ENCODE peak calls at places on chromosomes 11 and 22, in four cellular contexts. L is body of pancreas, F is fibroblast of lung, U is OCI-LY7. J is an unnamed sample.

GRCh38 chr22:40720538-40721256 is 41.4 kb downstream of the MCHR1 start:
- DNase-seq in L (no peak), F (peak; percentile 54), U (no peak), J (no peak)

GRCh38 chr11:122367809-122368231 is 251.8 kb upstream of the BLID start:
- DNase-seq in L (peak; percentile 56), F (peak; percentile 83), U (no peak), J (no peak)

GRCh38 chr11:67432655-67433349 is 4.5 kb downstream of the RPS6KB2 start:
- DNase-seq in L (no peak), F (no peak), U (no peak), J (no peak)

GRCh38 chr11:64526795-64527194 is 64.2 kb upstream of the SLC22A12 start:
- DNase-seq in L (no peak), F (no peak), U (no peak), J (peak; percentile 21)

GRCh38 chr11:119712459-119713360 is 16.3 kb downstream of the NECTIN1 start:
- DNase-seq in L (no peak), F (no peak), U (no peak), J (no peak)

GRCh38 chr11:20723366-20723765 is 54.0 kb downstream of the NELL1 start:
- DNase-seq in L (no peak), F (no peak), U (no peak), J (no peak)

GRCh38 chr11:122633219-122633829 is 22.2 kb upstream of the UBASH3B start:
- DNase-seq in L (peak; percentile 16), F (peak; percentile 54), U (peak; percentile 79), J (peak; percentile 33)

GRCh38 chr11:34546511-34547206 is 33.1 kb upstream of the ELF5 start:
- DNase-seq in L (no peak), F (no peak), U (no peak), J (no peak)

GRCh38 chr11:103035656-103036434 is 56.1 kb downstream of the DCUN1D5 start:
- DNase-seq in L (peak; percentile 74), F (peak; percentile 83), U (peak; percentile 84), J (peak; percentile 75)

GRCh38 chr11:44711113-44711512 is 15.6 kb upstream of the TSPAN18 start:
- DNase-seq in L (no peak), F (no peak), U (no peak), J (no peak)

GRCh38 chr11:32821517-32821916 is 8.2 kb upstream of the PRRG4 start:
- DNase-seq in L (no peak), F (peak; percentile 62), U (no peak), J (no peak)

GRCh38 chr11:87325490-87325872 is 287.7 kb downstream of the TMEM135 start:
- DNase-seq in L (no peak), F (no peak), U (no peak), J (no peak)

GRCh38 chr11:87330072-87330678 is 292.4 kb downstream of the TMEM135 start:
- DNase-seq in L (no peak), F (no peak), U (no peak), J (no peak)

GRCh38 chr11:87326594-87326993 is 288.9 kb downstream of the TMEM135 start:
- DNase-seq in L (no peak), F (no peak), U (no peak), J (no peak)

DNA sequence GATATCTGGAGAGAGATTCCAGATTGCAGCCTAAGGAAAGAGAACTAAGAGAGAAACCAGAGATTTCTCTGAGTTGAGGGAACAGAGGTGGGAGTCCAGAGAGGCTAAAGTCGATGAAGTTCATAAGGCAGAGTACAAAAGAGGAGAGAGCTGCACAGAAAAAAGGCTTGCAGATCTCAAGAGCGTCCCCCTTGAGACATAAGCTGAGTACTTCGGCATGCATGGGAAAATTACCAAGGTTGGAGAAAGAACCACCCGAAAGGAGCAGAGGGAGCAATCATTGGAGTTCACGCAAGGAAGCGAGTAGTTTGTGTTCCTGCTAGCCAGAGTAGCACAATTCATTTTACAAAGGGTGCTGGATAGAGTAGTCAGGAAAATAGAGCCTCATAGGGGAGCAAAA is 293.5 kb downstream of the TMEM135 start:
- DNase-seq in L (no peak), F (no peak), U (no peak), J (no peak)
- H3K4me3 ChIP-seq in L (no peak overlapping the region), F (no peak overlapping the region), U (no peak overlapping the region), J (no peak overlapping the region)

DNA sequence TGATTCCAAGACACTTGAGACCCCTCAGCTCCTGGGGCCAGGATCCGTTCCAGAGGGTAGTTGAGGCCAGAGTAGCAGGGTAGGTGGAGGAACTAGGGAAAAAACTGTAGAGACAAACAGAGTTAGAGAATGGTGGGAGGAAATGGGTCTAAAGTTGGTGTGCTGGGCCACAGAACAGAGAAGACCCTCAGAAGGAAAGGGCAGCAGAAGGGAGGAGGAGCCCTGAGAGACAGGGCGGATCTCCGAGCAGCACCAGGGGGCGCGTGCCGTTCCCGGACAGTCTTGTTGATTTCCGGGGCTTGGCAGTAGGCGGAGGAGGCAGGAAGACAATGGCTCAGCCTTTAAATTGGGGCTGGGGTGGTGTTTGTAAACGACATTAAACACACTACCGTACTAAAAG is 2.4 kb upstream of the CECR2 start:
- DNase-seq in L (no peak), F (no peak), U (peak; percentile 67), J (peak; percentile 29)
- TF ChIP-seq CTCF in L (no peak), F (peak; percentile 63), U (peak; percentile 76), J (peak; percentile 18)

GRCh38 chr22:20786536-20786979 is 12.6 kb downstream of the SERPIND1 start:
- DNase-seq in L (peak; percentile 69), F (no peak), U (no peak), J (no peak)

GRCh38 chr22:20788627-20789344 is 14.9 kb downstream of the SERPIND1 start:
- DNase-seq in L (no peak), F (no peak), U (no peak), J (no peak)

GRCh38 chr22:20787746-20788626 is 14.1 kb downstream of the SERPIND1 start:
- DNase-seq in L (no peak), F (no peak), U (no peak), J (no peak)

GRCh38 chr22:20786048-20786447 is 12.1 kb downstream of the SERPIND1 start:
- DNase-seq in L (no peak), F (no peak), U (no peak), J (no peak)

GRCh38 chr22:20787223-20787622 is 13.3 kb downstream of the SERPIND1 start:
- DNase-seq in L (no peak), F (no peak), U (no peak), J (no peak)
- H3K4me3 ChIP-seq in L (no peak overlapping the region), F (no peak overlapping the region), U (no peak overlapping the region), J (no peak overlapping the region)

GRCh38 chr11:17714356-17714854 is 5.0 kb upstream of the MYOD1 start:
- DNase-seq in L (no peak), F (no peak), U (no peak), J (no peak)
- TF ChIP-seq CTCF in L (no peak), F (no peak), U (no peak), J (no peak)

GRCh38 chr11:114089748-114090147 is 30.2 kb downstream of the ZBTB16 start:
- DNase-seq in L (no peak), F (no peak), U (no peak), J (no peak)
- H3K4me3 ChIP-seq in L (no peak overlapping the region), F (no peak overlapping the region), U (no peak overlapping the region), J (no peak overlapping the region)

J was measured in GM12865.